ENCODE peak calls at places on chromosomes 11 and 22, in eight cellular contexts. One of them, this sample, is unnamed.

GRCh38 chr11:116733959-116734517 is 38.7 kb downstream of the BUD13 start:
- DNase-seq in HuH-7.5: no peak
- DNase-seq in C1 segment of cervical spinal cord: no peak
- DNase-seq in activated T-cell treated with anti-CD3 and anti-CD28 coated beads, Interleukin-2, amount 50 U/mL, for 72 hours: no peak
- DNase-seq in hippocampal formation: no peak
- DNase-seq in CD8-positive, alpha-beta T cell: no peak
- DNase-seq in GM06990: no peak
- DNase-seq in MV-4-11: peak
- DNase-seq in this sample: no peak

GRCh38 chr22:40671369-40671768 is 7.9 kb upstream of the MCHR1 start:
- DNase-seq in GM06990: no peak
- DNase-seq in C1 segment of cervical spinal cord: no peak
- DNase-seq in CD8-positive, alpha-beta T cell: no peak
- DNase-seq in activated T-cell treated with anti-CD3 and anti-CD28 coated beads, Interleukin-2, amount 50 U/mL, for 72 hours: no peak
- DNase-seq in HuH-7.5: no peak
- DNase-seq in hippocampal formation: no peak
- DNase-seq in MV-4-11: no peak
- DNase-seq in this sample: no peak

GRCh38 chr11:73480677-73481076 is 104.5 kb downstream of the RELT start:
- DNase-seq in C1 segment of cervical spinal cord: no peak
- DNase-seq in HuH-7.5: no peak
- DNase-seq in hippocampal formation: no peak
- DNase-seq in CD8-positive, alpha-beta T cell: no peak
- DNase-seq in MV-4-11: peak
- DNase-seq in GM06990: no peak
- DNase-seq in activated T-cell treated with anti-CD3 and anti-CD28 coated beads, Interleukin-2, amount 50 U/mL, for 72 hours: no peak
- DNase-seq in this sample: no peak

GRCh38 chr11:29310016-29310415 is 706.8 kb downstream of the KCNA4 start:
- DNase-seq in HuH-7.5: no peak
- DNase-seq in hippocampal formation: no peak
- DNase-seq in CD8-positive, alpha-beta T cell: no peak
- DNase-seq in C1 segment of cervical spinal cord: no peak
- DNase-seq in activated T-cell treated with anti-CD3 and anti-CD28 coated beads, Interleukin-2, amount 50 U/mL, for 72 hours: no peak
- DNase-seq in MV-4-11: no peak
- DNase-seq in GM06990: no peak
- DNase-seq in this sample: no peak

GRCh38 chr22:45888221-45889092 is 88.5 kb downstream of the WNT7B start:
- DNase-seq in C1 segment of cervical spinal cord: no peak
- DNase-seq in activated T-cell treated with anti-CD3 and anti-CD28 coated beads, Interleukin-2, amount 50 U/mL, for 72 hours: no peak
- DNase-seq in hippocampal formation: no peak
- DNase-seq in MV-4-11: no peak
- DNase-seq in CD8-positive, alpha-beta T cell: no peak
- DNase-seq in GM06990: no peak
- DNase-seq in HuH-7.5: no peak
- DNase-seq in this sample: no peak

GRCh38 chr11:12148882-12149281 is 38.5 kb downstream of the MICAL2 start:
- DNase-seq in activated T-cell treated with anti-CD3 and anti-CD28 coated beads, Interleukin-2, amount 50 U/mL, for 72 hours: no peak
- DNase-seq in CD8-positive, alpha-beta T cell: no peak
- DNase-seq in HuH-7.5: no peak
- DNase-seq in MV-4-11: no peak
- DNase-seq in hippocampal formation: no peak
- DNase-seq in GM06990: no peak
- DNase-seq in C1 segment of cervical spinal cord: no peak
- DNase-seq in this sample: no peak

GRCh38 chr11:126578021-126578420 is 222.5 kb downstream of the ST3GAL4 start:
- DNase-seq in MV-4-11: no peak
- DNase-seq in activated T-cell treated with anti-CD3 and anti-CD28 coated beads, Interleukin-2, amount 50 U/mL, for 72 hours: no peak
- DNase-seq in C1 segment of cervical spinal cord: no peak
- DNase-seq in CD8-positive, alpha-beta T cell: no peak
- DNase-seq in hippocampal formation: no peak
- DNase-seq in HuH-7.5: no peak
- DNase-seq in GM06990: no peak
- DNase-seq in this sample: no peak

GRCh38 chr11:131744847-131745246 is 374.4 kb downstream of the NTM start:
- DNase-seq in MV-4-11: no peak
- DNase-seq in hippocampal formation: no peak
- DNase-seq in HuH-7.5: no peak
- DNase-seq in CD8-positive, alpha-beta T cell: no peak
- DNase-seq in C1 segment of cervical spinal cord: no peak
- DNase-seq in GM06990: no peak
- DNase-seq in activated T-cell treated with anti-CD3 and anti-CD28 coated beads, Interleukin-2, amount 50 U/mL, for 72 hours: no peak
- DNase-seq in this sample: no peak

GRCh38 chr22:39088688-39089032 is 8.4 kb upstream of the APOBEC3H start:
- DNase-seq in GM06990: no peak
- DNase-seq in activated T-cell treated with anti-CD3 and anti-CD28 coated beads, Interleukin-2, amount 50 U/mL, for 72 hours: no peak
- DNase-seq in HuH-7.5: no peak
- DNase-seq in C1 segment of cervical spinal cord: no peak
- DNase-seq in CD8-positive, alpha-beta T cell: no peak
- DNase-seq in MV-4-11: no peak
- DNase-seq in hippocampal formation: no peak
- DNase-seq in this sample: no peak

GRCh38 chr22:39414886-39415285 is 15.3 kb downstream of the TAB1 start:
- DNase-seq in GM06990: no peak
- DNase-seq in C1 segment of cervical spinal cord: peak
- DNase-seq in HuH-7.5: no peak
- DNase-seq in hippocampal formation: no peak
- DNase-seq in MV-4-11: no peak
- DNase-seq in CD8-positive, alpha-beta T cell: no peak
- DNase-seq in activated T-cell treated with anti-CD3 and anti-CD28 coated beads, Interleukin-2, amount 50 U/mL, for 72 hours: no peak
- DNase-seq in this sample: no peak

GRCh38 chr22:38850941-38851849 is 7.4 kb upstream of the NPTXR start:
- DNase-seq in GM06990: no peak
- DNase-seq in C1 segment of cervical spinal cord: no peak
- DNase-seq in MV-4-11: peak
- DNase-seq in hippocampal formation: no peak
- DNase-seq in HuH-7.5: no peak
- DNase-seq in CD8-positive, alpha-beta T cell: no peak
- DNase-seq in activated T-cell treated with anti-CD3 and anti-CD28 coated beads, Interleukin-2, amount 50 U/mL, for 72 hours: no peak
- DNase-seq in this sample: no peak

GRCh38 chr11:118988280-118988679 is 9.7 kb upstream of the CENATAC start:
- DNase-seq in GM06990: no peak
- DNase-seq in hippocampal formation: no peak
- DNase-seq in CD8-positive, alpha-beta T cell: no peak
- DNase-seq in activated T-cell treated with anti-CD3 and anti-CD28 coated beads, Interleukin-2, amount 50 U/mL, for 72 hours: no peak
- DNase-seq in MV-4-11: no peak
- DNase-seq in C1 segment of cervical spinal cord: no peak
- DNase-seq in HuH-7.5: no peak
- DNase-seq in this sample: no peak

GRCh38 chr11:1340111-1340510 is 30.7 kb upstream of the TOLLIP start:
- DNase-seq in GM06990: no peak
- DNase-seq in HuH-7.5: no peak
- DNase-seq in C1 segment of cervical spinal cord: no peak
- DNase-seq in hippocampal formation: no peak
- DNase-seq in MV-4-11: no peak
- DNase-seq in CD8-positive, alpha-beta T cell: no peak
- DNase-seq in activated T-cell treated with anti-CD3 and anti-CD28 coated beads, Interleukin-2, amount 50 U/mL, for 72 hours: no peak
- DNase-seq in this sample: no peak

GRCh38 chr11:30244255-30244654 is 13.4 kb downstream of the FSHB start:
- DNase-seq in C1 segment of cervical spinal cord: no peak
- DNase-seq in MV-4-11: no peak
- DNase-seq in CD8-positive, alpha-beta T cell: no peak
- DNase-seq in activated T-cell treated with anti-CD3 and anti-CD28 coated beads, Interleukin-2, amount 50 U/mL, for 72 hours: no peak
- DNase-seq in hippocampal formation: no peak
- DNase-seq in HuH-7.5: no peak
- DNase-seq in GM06990: no peak
- DNase-seq in this sample: no peak

GRCh38 chr11:83257638-83258229 is 28.4 kb downstream of the CCDC90B start:
- DNase-seq in activated T-cell treated with anti-CD3 and anti-CD28 coated beads, Interleukin-2, amount 50 U/mL, for 72 hours: no peak
- DNase-seq in GM06990: no peak
- DNase-seq in C1 segment of cervical spinal cord: no peak
- DNase-seq in hippocampal formation: no peak
- DNase-seq in MV-4-11: peak
- DNase-seq in CD8-positive, alpha-beta T cell: no peak
- DNase-seq in HuH-7.5: no peak
- DNase-seq in this sample: no peak

GRCh38 chr11:1522081-1522424 is 35.5 kb upstream of the MOB2 start:
- DNase-seq in HuH-7.5: no peak
- DNase-seq in CD8-positive, alpha-beta T cell: no peak
- DNase-seq in MV-4-11: no peak
- DNase-seq in activated T-cell treated with anti-CD3 and anti-CD28 coated beads, Interleukin-2, amount 50 U/mL, for 72 hours: no peak
- DNase-seq in hippocampal formation: no peak
- DNase-seq in GM06990: no peak
- DNase-seq in C1 segment of cervical spinal cord: no peak
- DNase-seq in this sample: no peak

GRCh38 chr22:40247976-40248375 is 70.3 kb downstream of the TNRC6B start:
- DNase-seq in HuH-7.5: no peak
- DNase-seq in MV-4-11: peak
- DNase-seq in activated T-cell treated with anti-CD3 and anti-CD28 coated beads, Interleukin-2, amount 50 U/mL, for 72 hours: peak
- DNase-seq in CD8-positive, alpha-beta T cell: peak
- DNase-seq in GM06990: no peak
- DNase-seq in hippocampal formation: no peak
- DNase-seq in C1 segment of cervical spinal cord: no peak
- DNase-seq in this sample: no peak

GRCh38 chr11:81644239-81644840 is 1089.3 kb downstream of the FAM181B start:
- DNase-seq in MV-4-11: peak
- DNase-seq in hippocampal formation: peak
- DNase-seq in activated T-cell treated with anti-CD3 and anti-CD28 coated beads, Interleukin-2, amount 50 U/mL, for 72 hours: peak
- DNase-seq in CD8-positive, alpha-beta T cell: no peak
- DNase-seq in HuH-7.5: peak
- DNase-seq in C1 segment of cervical spinal cord: no peak
- DNase-seq in GM06990: peak
- DNase-seq in this sample: peak

GRCh38 chr11:104254347-104254746 is 90.4 kb upstream of the PDGFD start:
- DNase-seq in hippocampal formation: no peak
- DNase-seq in HuH-7.5: peak
- DNase-seq in MV-4-11: peak
- DNase-seq in C1 segment of cervical spinal cord: no peak
- DNase-seq in activated T-cell treated with anti-CD3 and anti-CD28 coated beads, Interleukin-2, amount 50 U/mL, for 72 hours: peak
- DNase-seq in GM06990: peak
- DNase-seq in CD8-positive, alpha-beta T cell: no peak
- DNase-seq in this sample: peak

GRCh38 chr11:57566035-57566504 is 1.4 kb downstream of the UBE2L6 start:
- DNase-seq in HuH-7.5: no peak
- DNase-seq in activated T-cell treated with anti-CD3 and anti-CD28 coated beads, Interleukin-2, amount 50 U/mL, for 72 hours: peak
- DNase-seq in MV-4-11: peak
- DNase-seq in C1 segment of cervical spinal cord: no peak
- DNase-seq in hippocampal formation: peak
- DNase-seq in CD8-positive, alpha-beta T cell: peak
- DNase-seq in GM06990: peak
- DNase-seq in this sample: no peak